ENCODE peak calls at places on chromosome X, in seven cellular contexts. Z, H, M, K, O, Y and W are unnamed samples.

GRCh38 chrX:74179071-74179470 is 124.9 kb upstream of the ZCCHC13 start:
- DNase-seq in Z (peak; percentile 27), H (no peak), M (no peak), K (no peak), O (no peak), Y (no peak), W (no peak)

GRCh38 chrX:121987163-121987562 is 939.8 kb downstream of the GLUD2 start:
- DNase-seq in Z (peak; percentile 7), H (no peak), M (no peak), K (no peak), O (no peak), Y (no peak), W (no peak)

GRCh38 chrX:6856471-6856870 is 291.0 kb upstream of the STS start:
- DNase-seq in Z (no peak), H (no peak), M (no peak), K (no peak), O (no peak), Y (no peak), W (no peak)

GRCh38 chrX:110286126-110286525 is 31.8 kb downstream of the AMMECR1 start:
- DNase-seq in Z (peak; percentile 73), H (no peak), M (no peak), K (peak; percentile 30), O (no peak), Y (no peak), W (peak; percentile 41)

GRCh38 chrX:17443546-17443945 is 68.5 kb downstream of the NHS start:
- DNase-seq in Z (no peak), H (no peak), M (no peak), K (no peak), O (no peak), Y (no peak), W (no peak)

GRCh38 chrX:130083107-130083490 is 27.2 kb downstream of the ELF4 start:
- DNase-seq in Z (no peak), H (no peak), M (no peak), K (no peak), O (no peak), Y (no peak), W (no peak)

GRCh38 chrX:33725556-33726232 is 406.4 kb downstream of the FAM47A start:
- DNase-seq in Z (peak; percentile 85), H (no peak), M (no peak), K (no peak), O (no peak), Y (no peak), W (peak; percentile 38)

GRCh38 chrX:46758163-46758955 is 559 bp downstream of the SLC9A7 start:
- DNase-seq in Z (no peak), H (no peak), M (peak; percentile 7), K (no peak), O (no peak), Y (no peak), W (peak; percentile 5)

GRCh38 chrX:119343856-119344255 is 55.3 kb upstream of the SLC25A43 start:
- DNase-seq in Z (no peak), H (no peak), M (no peak), K (no peak), O (no peak), Y (no peak), W (no peak)